ENCODE peak calls at places on chromosomes 2 and 18, in nine cellular contexts. G, E, V, W, L, K, M, C and U are unnamed samples.

GRCh38 chr2:217279571-217279970 is 419.7 kb upstream of the TNP1 start:
- DNase-seq in G (no peak), E (no peak), V (peak; percentile 74), W (peak; percentile 92), L (peak; percentile 34), K (no peak), M (no peak), C (no peak), U (no peak)

GRCh38 chr18:77047803-77048419 is 84.7 kb downstream of the MBP start:
- DNase-seq in G (no peak), E (no peak), V (no peak), W (no peak), L (no peak), K (no peak), M (no peak), C (no peak), U (no peak)

GRCh38 chr2:70569559-70569958 is 15.9 kb upstream of the TGFA start:
- DNase-seq in G (no peak), E (no peak), V (no peak), W (no peak), L (no peak), K (no peak), M (no peak), C (no peak), U (no peak)

GRCh38 chr2:55418512-55419235 is 982 bp downstream of the CCDC88A start:
- DNase-seq in G (no peak), E (no peak), V (no peak), W (peak; percentile 20), L (no peak), K (no peak), M (no peak), C (no peak), U (peak; percentile 20)

GRCh38 chr2:189254268-189254883 is 74.8 kb upstream of the COL5A2 start:
- DNase-seq in G (no peak), E (peak; percentile 13), V (no peak), W (peak; percentile 90), L (peak; percentile 10), K (no peak), M (no peak), C (peak; percentile 70), U (no peak)

GRCh38 chr18:56712761-56713160 is 61.6 kb downstream of the WDR7 start:
- DNase-seq in G (no peak), E (no peak), V (no peak), W (no peak), L (no peak), K (no peak), M (no peak), C (no peak), U (no peak)

GRCh38 chr2:113831156-113831555 is 58.7 kb upstream of the ACTR3 start:
- DNase-seq in G (no peak), E (no peak), V (no peak), W (peak; percentile 61), L (no peak), K (no peak), M (no peak), C (no peak), U (no peak)

GRCh38 chr2:55158111-55158814 is 73.8 kb downstream of the CLHC1 start:
- DNase-seq in G (no peak), E (no peak), V (no peak), W (no peak), L (no peak), K (no peak), M (no peak), C (no peak), U (no peak)

GRCh38 chr2:120434487-120434886 is 88.6 kb downstream of the INHBB start:
- DNase-seq in G (no peak), E (no peak), V (no peak), W (peak; percentile 86), L (no peak), K (no peak), M (no peak), C (no peak), U (no peak)

GRCh38 chr18:69969491-69969890 is 21.8 kb upstream of the CD226 start:
- DNase-seq in G (no peak), E (no peak), V (no peak), W (no peak), L (no peak), K (no peak), M (no peak), C (no peak), U (no peak)

GRCh38 chr2:144702051-144702450 is 182.1 kb upstream of the ZEB2 start:
- DNase-seq in G (no peak), E (no peak), V (no peak), W (no peak), L (no peak), K (no peak), M (no peak), C (no peak), U (no peak)

DNA sequence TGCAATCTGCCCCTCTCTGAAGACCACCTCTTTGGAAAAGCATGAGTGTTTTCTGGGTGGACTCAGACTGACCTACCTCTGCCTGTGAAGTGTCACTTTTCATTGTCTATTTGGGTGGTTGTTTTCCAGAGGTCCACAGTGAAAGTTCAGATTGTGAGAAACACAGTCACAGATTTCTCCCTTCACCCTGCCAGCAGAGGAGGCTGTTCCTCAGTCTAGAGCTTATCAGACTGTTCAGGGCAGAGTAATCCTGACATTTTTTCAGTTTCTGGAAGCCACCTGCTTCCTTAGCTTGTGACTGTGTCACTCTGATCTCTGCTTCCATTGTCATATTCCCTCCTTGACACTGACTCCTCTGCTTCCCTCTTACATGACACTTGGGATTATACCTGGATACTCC is 55.4 kb upstream of the RMP24 start:
- DNase-seq in G (no peak), E (no peak), V (no peak), W (no peak), L (no peak), K (no peak), M (no peak), C (no peak), U (no peak)
- TF ChIP-seq CTCF in G (no peak), E (no peak), V (peak; percentile 23), W (no peak), L (no peak), K (no peak), M (no peak), C (no peak), U (no peak)

GRCh38 chr2:98297817-98298684 is 48.2 kb upstream of the CNGA3 start:
- DNase-seq in G (no peak), E (no peak), V (no peak), W (no peak), L (no peak), K (no peak), M (no peak), C (no peak), U (no peak)

GRCh38 chr2:98299506-98299905 is 46.8 kb upstream of the CNGA3 start:
- DNase-seq in G (no peak), E (peak; percentile 41), V (no peak), W (no peak), L (no peak), K (no peak), M (no peak), C (no peak), U (no peak)

GRCh38 chr2:98296435-98296834 is 49.8 kb upstream of the CNGA3 start:
- DNase-seq in G (no peak), E (no peak), V (no peak), W (no peak), L (no peak), K (no peak), M (no peak), C (no peak), U (no peak)

GRCh38 chr2:98298685-98299180 is 47.5 kb upstream of the CNGA3 start:
- DNase-seq in G (no peak), E (peak; percentile 48), V (no peak), W (no peak), L (no peak), K (no peak), M (no peak), C (no peak), U (no peak)

GRCh38 chr2:98300475-98300874 is 45.8 kb upstream of the CNGA3 start:
- DNase-seq in G (no peak), E (no peak), V (no peak), W (no peak), L (no peak), K (no peak), M (no peak), C (no peak), U (no peak)
- TF ChIP-seq CTCF in G (no peak), E (no peak), V (no peak), W (no peak), L (no peak), K (no peak), M (no peak), C (no peak), U (no peak)

DNA sequence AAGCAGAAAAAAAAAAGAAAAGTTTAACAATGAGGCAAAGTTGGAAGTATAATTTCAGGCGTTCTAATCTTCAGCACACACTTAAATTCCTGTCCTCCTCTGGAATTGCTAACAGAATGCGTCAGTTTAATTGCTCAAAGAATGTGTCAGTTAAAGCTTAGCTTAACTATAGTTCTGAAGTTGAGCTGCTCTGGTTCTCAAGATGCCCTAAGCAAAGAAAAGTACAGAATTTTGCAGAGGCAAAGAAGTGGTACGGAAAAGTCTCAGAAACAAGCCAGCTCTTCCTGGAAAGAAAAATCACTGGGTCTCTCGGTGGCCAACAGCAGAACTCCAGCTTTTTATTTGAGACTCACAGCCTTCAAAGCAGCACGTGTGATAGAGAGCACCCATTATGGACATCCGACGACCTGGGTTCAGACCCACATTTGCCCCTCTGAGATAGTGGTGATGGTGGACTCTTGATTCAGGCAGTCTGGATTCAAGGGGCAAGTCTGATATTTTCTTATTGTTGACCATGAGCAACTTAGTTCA is 22.2 kb upstream of the MYO3B start:
- DNase-seq in G (no peak), E (no peak), V (no peak), W (peak; percentile 39), L (no peak), K (no peak), M (no peak), C (no peak), U (no peak)
- TF ChIP-seq CTCF in G (no peak), E (no peak), V (no peak), W (no peak), L (no peak), K (no peak), M (no peak), C (no peak), U (no peak)

GRCh38 chr18:36828630-36829361 is at the start of the genes KIAA1328 and TPGS2:
- DNase-seq in G (peak; percentile 71), E (peak; percentile 87), V (no peak), W (peak; percentile 96), L (peak; percentile 84), K (peak; percentile 90), M (peak; percentile 93), C (peak; percentile 83), U (peak; percentile 95)
- TF ChIP-seq CTCF in G (peak; percentile 39), E (peak; percentile 29), V (peak; percentile 42), W (peak; percentile 46), L (peak; percentile 42), K (peak; percentile 60), M (peak; percentile 41), C (peak; percentile 26), U (peak; percentile 69)

DNA sequence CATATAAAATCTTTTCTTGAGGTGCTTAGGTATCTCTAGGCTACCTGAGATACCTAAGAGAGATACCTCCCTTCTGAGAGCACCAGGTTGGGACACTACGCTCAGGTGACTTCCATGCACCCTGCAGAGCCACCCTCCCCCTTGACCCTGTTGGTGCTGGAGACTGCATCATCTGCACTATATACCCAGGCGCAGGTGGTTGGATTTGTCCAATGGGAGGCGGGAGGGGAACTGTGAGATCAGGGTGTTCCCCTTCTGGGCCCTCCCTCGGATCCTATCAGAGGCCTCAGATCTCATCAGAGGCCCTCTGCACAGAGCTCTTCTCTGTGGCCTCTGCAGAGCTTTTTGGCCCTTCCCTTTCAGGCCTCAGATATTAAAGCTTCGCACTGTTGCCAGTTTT is 158.4 kb downstream of the SH3RF3 start:
- DNase-seq in G (no peak), E (no peak), V (no peak), W (no peak), L (no peak), K (no peak), M (no peak), C (no peak), U (no peak)
- TF ChIP-seq CTCF in G (no peak), E (no peak), V (no peak), W (no peak), L (no peak), K (no peak), M (no peak), C (no peak), U (no peak)